ENCODE peak calls at places on chromosomes 12 and 14, in seven cellular contexts. One of them, this sample, is unnamed.

GRCh38 chr14:94081386-94081820 is 293 bp downstream of the IFI27L1 start:
- DNase-seq in CD4-positive, alpha-beta T cell: no peak
- DNase-seq in astrocyte of the spinal cord: no peak
- DNase-seq in lower lobe of right lung: no peak
- DNase-seq in BE2C: no peak
- DNase-seq in heart right ventricle: no peak
- DNase-seq in left ventricle myocardium inferior: no peak
- DNase-seq in this sample: no peak

GRCh38 chr14:58881433-58881832 is 243.7 kb downstream of the DACT1 start:
- DNase-seq in astrocyte of the spinal cord: no peak
- DNase-seq in heart right ventricle: no peak
- DNase-seq in lower lobe of right lung: no peak
- DNase-seq in left ventricle myocardium inferior: no peak
- DNase-seq in BE2C: no peak
- DNase-seq in CD4-positive, alpha-beta T cell: no peak
- DNase-seq in this sample: no peak

GRCh38 chr14:104393898-104394605 is 185.5 kb upstream of the C14orf180 start:
- DNase-seq in lower lobe of right lung: peak
- DNase-seq in heart right ventricle: peak
- DNase-seq in CD4-positive, alpha-beta T cell: peak
- DNase-seq in left ventricle myocardium inferior: peak
- DNase-seq in BE2C: peak
- DNase-seq in astrocyte of the spinal cord: no peak
- DNase-seq in this sample: peak

GRCh38 chr14:104768437-104769323 is 15.7 kb downstream of the SIVA1 start:
- DNase-seq in BE2C: peak
- DNase-seq in CD4-positive, alpha-beta T cell: peak
- DNase-seq in left ventricle myocardium inferior: peak
- DNase-seq in lower lobe of right lung: peak
- DNase-seq in heart right ventricle: peak
- DNase-seq in astrocyte of the spinal cord: peak
- DNase-seq in this sample: peak

GRCh38 chr14:106883218-106883692 is 1356.9 kb downstream of the TMEM121 start:
- DNase-seq in heart right ventricle: no peak
- DNase-seq in BE2C: peak
- DNase-seq in lower lobe of right lung: no peak
- DNase-seq in left ventricle myocardium inferior: no peak
- DNase-seq in astrocyte of the spinal cord: no peak
- DNase-seq in CD4-positive, alpha-beta T cell: no peak
- DNase-seq in this sample: peak

GRCh38 chr12:81078469-81079196 is 754 bp downstream of the ACSS3 start:
- DNase-seq in astrocyte of the spinal cord: peak
- DNase-seq in lower lobe of right lung: no peak
- DNase-seq in left ventricle myocardium inferior: no peak
- DNase-seq in CD4-positive, alpha-beta T cell: no peak
- DNase-seq in BE2C: no peak
- DNase-seq in heart right ventricle: peak
- DNase-seq in this sample: no peak

GRCh38 chr12:100862600-100863149 is 68.1 kb downstream of the ANO4 start:
- DNase-seq in lower lobe of right lung: no peak
- DNase-seq in BE2C: no peak
- DNase-seq in heart right ventricle: no peak
- DNase-seq in astrocyte of the spinal cord: no peak
- DNase-seq in CD4-positive, alpha-beta T cell: no peak
- DNase-seq in left ventricle myocardium inferior: no peak
- DNase-seq in this sample: no peak

GRCh38 chr14:93655078-93655750 is 133.1 kb downstream of the PRIMA1 start:
- DNase-seq in lower lobe of right lung: no peak
- DNase-seq in astrocyte of the spinal cord: peak
- DNase-seq in heart right ventricle: peak
- DNase-seq in left ventricle myocardium inferior: no peak
- DNase-seq in CD4-positive, alpha-beta T cell: no peak
- DNase-seq in BE2C: peak
- DNase-seq in this sample: no peak

GRCh38 chr12:119055977-119056376 is 74.6 kb downstream of the SRRM4 start:
- DNase-seq in BE2C: no peak
- DNase-seq in CD4-positive, alpha-beta T cell: no peak
- DNase-seq in lower lobe of right lung: no peak
- DNase-seq in astrocyte of the spinal cord: no peak
- DNase-seq in left ventricle myocardium inferior: no peak
- DNase-seq in heart right ventricle: no peak
- DNase-seq in this sample: no peak

GRCh38 chr12:88420460-88420859 is 159.8 kb downstream of the KITLG start:
- DNase-seq in left ventricle myocardium inferior: no peak
- DNase-seq in astrocyte of the spinal cord: peak
- DNase-seq in CD4-positive, alpha-beta T cell: no peak
- DNase-seq in lower lobe of right lung: no peak
- DNase-seq in BE2C: no peak
- DNase-seq in heart right ventricle: no peak
- DNase-seq in this sample: no peak

DNA sequence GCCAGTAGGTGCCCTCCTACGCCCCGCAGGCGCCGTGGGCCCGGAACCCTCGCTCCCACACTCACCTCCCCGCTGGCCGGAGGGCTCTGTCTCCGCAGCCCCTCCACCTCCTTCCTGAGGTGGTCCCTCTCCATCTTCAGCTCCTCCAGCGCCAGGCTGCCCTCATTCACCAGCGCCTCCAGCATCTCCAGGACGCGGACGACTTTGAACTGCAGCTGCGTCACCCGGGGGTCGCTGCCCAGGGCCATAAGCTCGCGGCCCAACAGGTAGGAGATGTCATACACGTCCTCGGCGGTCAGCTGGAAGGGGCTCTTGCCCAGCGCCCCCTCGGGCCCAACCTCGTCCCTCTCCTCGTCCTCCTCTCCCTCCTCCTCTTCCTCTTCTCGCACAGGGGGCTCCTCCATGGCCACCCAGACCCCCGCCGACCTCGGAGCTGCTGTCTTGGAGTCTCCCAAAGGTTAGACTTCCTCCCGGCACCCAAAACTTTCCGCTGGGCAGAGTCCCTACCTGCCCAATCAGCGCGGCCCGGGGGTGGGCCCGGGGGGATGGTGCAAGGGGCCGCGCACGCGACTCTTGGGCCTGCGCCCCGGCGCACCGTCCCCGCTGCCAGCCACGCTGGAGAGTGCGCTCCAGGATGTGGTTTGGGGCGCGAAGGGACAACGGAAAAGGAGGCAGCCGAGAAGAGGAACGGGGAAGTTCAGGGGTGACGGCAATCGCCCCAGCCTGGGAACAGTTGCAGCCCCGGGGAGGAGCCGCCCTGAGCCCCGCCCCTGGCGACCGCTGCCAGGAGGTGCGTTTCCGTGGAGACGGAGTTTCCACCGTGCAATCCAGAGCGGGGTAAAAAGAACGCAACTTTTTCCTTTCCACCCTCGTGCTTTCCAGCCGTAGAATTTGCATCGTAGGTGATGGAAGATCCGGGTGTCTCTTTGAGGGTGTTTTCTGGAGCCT is at the start of gene RILPL2:
- DNase-seq in left ventricle myocardium inferior: peak
- DNase-seq in CD4-positive, alpha-beta T cell: peak
- DNase-seq in astrocyte of the spinal cord: peak
- DNase-seq in lower lobe of right lung: peak
- DNase-seq in BE2C: peak
- DNase-seq in heart right ventricle: peak
- DNase-seq in this sample: peak
- TF ChIP-seq CTCF in left ventricle myocardium inferior: no peak
- TF ChIP-seq CTCF in CD4-positive, alpha-beta T cell: no peak
- TF ChIP-seq CTCF in astrocyte of the spinal cord: no peak
- TF ChIP-seq CTCF in lower lobe of right lung: no peak
- TF ChIP-seq CTCF in BE2C: no peak
- TF ChIP-seq CTCF in heart right ventricle: no peak
- TF ChIP-seq CTCF in this sample: peak

GRCh38 chr12:113478351-113479011 is 6.8 kb upstream of the LHX5 start:
- DNase-seq in left ventricle myocardium inferior: no peak
- DNase-seq in astrocyte of the spinal cord: no peak
- DNase-seq in BE2C: no peak
- DNase-seq in heart right ventricle: no peak
- DNase-seq in lower lobe of right lung: no peak
- DNase-seq in CD4-positive, alpha-beta T cell: no peak
- DNase-seq in this sample: peak

GRCh38 chr12:113477842-113478215 is 6.2 kb upstream of the LHX5 start:
- DNase-seq in lower lobe of right lung: no peak
- DNase-seq in astrocyte of the spinal cord: no peak
- DNase-seq in CD4-positive, alpha-beta T cell: no peak
- DNase-seq in heart right ventricle: no peak
- DNase-seq in left ventricle myocardium inferior: no peak
- DNase-seq in BE2C: no peak
- DNase-seq in this sample: no peak

GRCh38 chr12:113475451-113476085 is 3.9 kb upstream of the LHX5 start:
- DNase-seq in heart right ventricle: no peak
- DNase-seq in lower lobe of right lung: no peak
- DNase-seq in astrocyte of the spinal cord: no peak
- DNase-seq in BE2C: no peak
- DNase-seq in CD4-positive, alpha-beta T cell: no peak
- DNase-seq in left ventricle myocardium inferior: no peak
- DNase-seq in this sample: peak

GRCh38 chr12:113476093-113476986 is 4.7 kb upstream of the LHX5 start:
- DNase-seq in lower lobe of right lung: no peak
- DNase-seq in CD4-positive, alpha-beta T cell: no peak
- DNase-seq in BE2C: no peak
- DNase-seq in left ventricle myocardium inferior: no peak
- DNase-seq in astrocyte of the spinal cord: no peak
- DNase-seq in heart right ventricle: no peak
- DNase-seq in this sample: peak

GRCh38 chr12:113477171-113477841 is 5.6 kb upstream of the LHX5 start:
- DNase-seq in lower lobe of right lung: no peak
- DNase-seq in BE2C: no peak
- DNase-seq in heart right ventricle: no peak
- DNase-seq in left ventricle myocardium inferior: no peak
- DNase-seq in CD4-positive, alpha-beta T cell: no peak
- DNase-seq in astrocyte of the spinal cord: no peak
- DNase-seq in this sample: peak
- TF ChIP-seq CTCF in lower lobe of right lung: no peak
- TF ChIP-seq CTCF in BE2C: no peak
- TF ChIP-seq CTCF in heart right ventricle: no peak
- TF ChIP-seq CTCF in left ventricle myocardium inferior: no peak
- TF ChIP-seq CTCF in CD4-positive, alpha-beta T cell: no peak
- TF ChIP-seq CTCF in astrocyte of the spinal cord: no peak
- TF ChIP-seq CTCF in this sample: no peak

GRCh38 chr12:31752450-31752849 is 23.6 kb upstream of the AMN1 start:
- DNase-seq in astrocyte of the spinal cord: no peak
- DNase-seq in lower lobe of right lung: no peak
- DNase-seq in left ventricle myocardium inferior: no peak
- DNase-seq in heart right ventricle: no peak
- DNase-seq in BE2C: no peak
- DNase-seq in CD4-positive, alpha-beta T cell: no peak
- DNase-seq in this sample: no peak

GRCh38 chr12:31759621-31760459 is 31.0 kb upstream of the AMN1 start:
- DNase-seq in lower lobe of right lung: no peak
- DNase-seq in CD4-positive, alpha-beta T cell: no peak
- DNase-seq in BE2C: no peak
- DNase-seq in astrocyte of the spinal cord: no peak
- DNase-seq in left ventricle myocardium inferior: no peak
- DNase-seq in heart right ventricle: no peak
- DNase-seq in this sample: no peak

DNA sequence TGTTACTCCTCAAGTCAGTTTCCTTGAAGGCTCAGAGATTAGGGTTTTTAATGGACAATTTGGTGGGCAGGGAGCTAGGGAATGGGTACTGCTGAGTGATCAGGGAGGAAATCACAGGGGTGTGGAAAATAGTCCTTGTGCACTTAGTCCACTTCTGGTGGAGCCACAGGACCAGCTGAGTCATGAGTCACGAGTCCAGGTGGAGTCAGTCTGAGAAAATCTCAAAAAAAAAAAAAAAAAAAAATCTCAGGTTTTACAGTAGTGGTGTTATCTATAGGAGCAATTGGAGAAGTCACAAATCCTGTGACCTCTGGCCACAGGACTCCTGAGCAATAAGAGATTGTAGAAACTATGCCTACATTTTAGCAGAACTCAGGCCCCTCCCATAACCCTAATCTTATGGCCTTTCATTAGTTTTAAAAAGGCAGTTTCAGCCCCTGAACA is 28.2 kb upstream of the AMN1 start:
- DNase-seq in lower lobe of right lung: no peak
- DNase-seq in left ventricle myocardium inferior: no peak
- DNase-seq in heart right ventricle: no peak
- DNase-seq in astrocyte of the spinal cord: no peak
- DNase-seq in BE2C: no peak
- DNase-seq in CD4-positive, alpha-beta T cell: no peak
- DNase-seq in this sample: no peak
- TF ChIP-seq CTCF in lower lobe of right lung: no peak
- TF ChIP-seq CTCF in left ventricle myocardium inferior: no peak
- TF ChIP-seq CTCF in heart right ventricle: no peak
- TF ChIP-seq CTCF in astrocyte of the spinal cord: no peak
- TF ChIP-seq CTCF in BE2C: no peak
- TF ChIP-seq CTCF in CD4-positive, alpha-beta T cell: no peak
- TF ChIP-seq CTCF in this sample: no peak

DNA sequence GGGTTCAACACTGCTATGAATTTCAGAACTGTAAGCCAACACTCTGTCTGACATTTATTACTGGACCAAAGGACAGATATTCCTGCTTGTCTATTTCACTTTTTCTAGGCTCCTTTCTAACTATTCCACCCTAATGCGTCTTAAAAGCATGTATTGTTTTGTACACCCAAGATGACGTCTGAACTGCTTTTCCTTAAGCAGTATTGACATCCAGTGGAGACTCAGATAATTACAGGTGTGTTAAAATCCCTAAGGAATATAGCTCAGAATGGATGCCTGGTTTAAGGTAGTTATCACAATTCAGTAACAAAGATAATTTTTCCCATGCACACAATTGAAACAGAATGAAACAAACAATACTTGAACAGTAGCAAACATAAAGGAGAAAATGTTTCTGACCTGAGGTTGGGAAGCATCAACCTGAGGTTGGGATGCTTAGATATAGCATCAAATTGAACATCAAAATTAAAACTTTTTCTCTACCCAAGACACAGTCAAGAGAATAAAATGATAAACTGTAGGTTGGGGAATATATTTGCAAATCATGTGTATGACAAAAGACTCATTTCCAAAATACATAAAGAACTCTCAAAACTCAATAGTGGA is 93.7 kb upstream of the PTPRR start:
- DNase-seq in CD4-positive, alpha-beta T cell: no peak
- DNase-seq in BE2C: no peak
- DNase-seq in lower lobe of right lung: no peak
- DNase-seq in left ventricle myocardium inferior: no peak
- DNase-seq in astrocyte of the spinal cord: peak
- DNase-seq in heart right ventricle: no peak
- DNase-seq in this sample: no peak
- TF ChIP-seq CTCF in CD4-positive, alpha-beta T cell: no peak
- TF ChIP-seq CTCF in BE2C: peak
- TF ChIP-seq CTCF in lower lobe of right lung: peak
- TF ChIP-seq CTCF in left ventricle myocardium inferior: peak
- TF ChIP-seq CTCF in astrocyte of the spinal cord: peak
- TF ChIP-seq CTCF in heart right ventricle: peak
- TF ChIP-seq CTCF in this sample: peak

GRCh38 chr12:42586268-42586667 is 3.3 kb downstream of the PRICKLE1 start:
- DNase-seq in astrocyte of the spinal cord: no peak
- DNase-seq in heart right ventricle: no peak
- DNase-seq in left ventricle myocardium inferior: no peak
- DNase-seq in BE2C: no peak
- DNase-seq in lower lobe of right lung: no peak
- DNase-seq in CD4-positive, alpha-beta T cell: no peak
- DNase-seq in this sample: no peak
- TF ChIP-seq CTCF in astrocyte of the spinal cord: peak
- TF ChIP-seq CTCF in heart right ventricle: no peak
- TF ChIP-seq CTCF in left ventricle myocardium inferior: no peak
- TF ChIP-seq CTCF in BE2C: peak
- TF ChIP-seq CTCF in lower lobe of right lung: no peak
- TF ChIP-seq CTCF in CD4-positive, alpha-beta T cell: no peak
- TF ChIP-seq CTCF in this sample: no peak

This sample was measured in glutamatergic neuron.